ENCODE peak calls at places on chromosomes 5 and 9, in eight cellular contexts. One of them, this sample, is unnamed. For H3K4me1, the result is how much of the 10 kb centered on the place peaks cover.

GRCh38 chr9:650362-650761 is 191.1 kb upstream of the DMRT1 start:
- DNase-seq in Peyer's patch: no peak
- DNase-seq in uterus: no peak
- DNase-seq in CD8-positive, alpha-beta T cell: no peak
- DNase-seq in body of pancreas: no peak
- DNase-seq in esophagus squamous epithelium: no peak
- DNase-seq in lung: no peak
- DNase-seq in spleen: no peak
- DNase-seq in this sample: no peak

GRCh38 chr5:95861858-95862561 is 39.5 kb upstream of the GLRX start:
- DNase-seq in Peyer's patch: no peak
- DNase-seq in uterus: no peak
- DNase-seq in CD8-positive, alpha-beta T cell: peak
- DNase-seq in body of pancreas: no peak
- DNase-seq in esophagus squamous epithelium: no peak
- DNase-seq in lung: no peak
- DNase-seq in spleen: no peak
- DNase-seq in this sample: no peak

GRCh38 chr9:37976714-37977477 is 73.0 kb upstream of the SLC25A51 start:
- DNase-seq in Peyer's patch: no peak
- DNase-seq in uterus: peak
- DNase-seq in CD8-positive, alpha-beta T cell: no peak
- DNase-seq in body of pancreas: peak
- DNase-seq in esophagus squamous epithelium: no peak
- DNase-seq in lung: no peak
- DNase-seq in spleen: no peak
- DNase-seq in this sample: no peak

GRCh38 chr5:151740958-151741373 is 17.5 kb downstream of the ATOX1 start:
- DNase-seq in Peyer's patch: no peak
- DNase-seq in uterus: no peak
- DNase-seq in CD8-positive, alpha-beta T cell: no peak
- DNase-seq in body of pancreas: no peak
- DNase-seq in esophagus squamous epithelium: no peak
- DNase-seq in lung: no peak
- DNase-seq in spleen: no peak
- DNase-seq in this sample: no peak

GRCh38 chr9:93064392-93065124 is 6.1 kb downstream of the SUSD3 start:
- DNase-seq in Peyer's patch: peak
- DNase-seq in uterus: no peak
- DNase-seq in CD8-positive, alpha-beta T cell: peak
- DNase-seq in body of pancreas: no peak
- DNase-seq in esophagus squamous epithelium: peak
- DNase-seq in lung: peak
- DNase-seq in spleen: peak
- DNase-seq in this sample: no peak

GRCh38 chr9:21357479-21358290 is 7.0 kb upstream of the IFNA6 start:
- DNase-seq in Peyer's patch: no peak
- DNase-seq in uterus: no peak
- DNase-seq in CD8-positive, alpha-beta T cell: no peak
- DNase-seq in body of pancreas: no peak
- DNase-seq in esophagus squamous epithelium: no peak
- DNase-seq in lung: no peak
- DNase-seq in spleen: no peak
- DNase-seq in this sample: no peak

GRCh38 chr5:91178461-91178860 is 204.7 kb downstream of the ARRDC3 start:
- DNase-seq in Peyer's patch: no peak
- DNase-seq in uterus: no peak
- DNase-seq in CD8-positive, alpha-beta T cell: no peak
- DNase-seq in body of pancreas: no peak
- DNase-seq in esophagus squamous epithelium: no peak
- DNase-seq in lung: no peak
- DNase-seq in spleen: no peak
- DNase-seq in this sample: no peak

GRCh38 chr5:73786043-73786831 is 160.2 kb downstream of the ARHGEF28 start:
- DNase-seq in Peyer's patch: no peak
- DNase-seq in uterus: no peak
- DNase-seq in CD8-positive, alpha-beta T cell: no peak
- DNase-seq in body of pancreas: no peak
- DNase-seq in esophagus squamous epithelium: no peak
- DNase-seq in lung: no peak
- DNase-seq in spleen: no peak
- DNase-seq in this sample: no peak

GRCh38 chr5:179313849-179314521 is 31.3 kb downstream of the ADAMTS2 start:
- DNase-seq in Peyer's patch: peak
- DNase-seq in uterus: peak
- DNase-seq in CD8-positive, alpha-beta T cell: no peak
- DNase-seq in body of pancreas: peak
- DNase-seq in esophagus squamous epithelium: no peak
- DNase-seq in lung: peak
- DNase-seq in spleen: peak
- DNase-seq in this sample: peak

GRCh38 chr9:37676411-37676830 is 25.7 kb downstream of the FRMPD1 start:
- DNase-seq in Peyer's patch: no peak
- DNase-seq in uterus: no peak
- DNase-seq in CD8-positive, alpha-beta T cell: no peak
- DNase-seq in body of pancreas: no peak
- DNase-seq in esophagus squamous epithelium: no peak
- DNase-seq in lung: no peak
- DNase-seq in spleen: no peak
- DNase-seq in this sample: peak

GRCh38 chr5:90802695-90803317 is 244.2 kb downstream of the ADGRV1 start:
- DNase-seq in Peyer's patch: no peak
- DNase-seq in uterus: no peak
- DNase-seq in CD8-positive, alpha-beta T cell: no peak
- DNase-seq in body of pancreas: peak
- DNase-seq in esophagus squamous epithelium: no peak
- DNase-seq in lung: no peak
- DNase-seq in spleen: no peak
- DNase-seq in this sample: no peak

GRCh38 chr9:131167936-131168335 is 42.5 kb downstream of the NUP214 start:
- DNase-seq in Peyer's patch: no peak
- DNase-seq in uterus: no peak
- DNase-seq in CD8-positive, alpha-beta T cell: no peak
- DNase-seq in body of pancreas: no peak
- DNase-seq in esophagus squamous epithelium: no peak
- DNase-seq in lung: no peak
- DNase-seq in spleen: no peak
- DNase-seq in this sample: no peak

GRCh38 chr5:122022966-122023365 is 55.1 kb downstream of the LOX start:
- DNase-seq in Peyer's patch: no peak
- DNase-seq in uterus: no peak
- DNase-seq in CD8-positive, alpha-beta T cell: no peak
- DNase-seq in body of pancreas: no peak
- DNase-seq in esophagus squamous epithelium: no peak
- DNase-seq in lung: no peak
- DNase-seq in spleen: no peak
- DNase-seq in this sample: no peak

GRCh38 chr5:153619706-153620105 is 129.2 kb downstream of the GRIA1 start:
- DNase-seq in Peyer's patch: no peak
- DNase-seq in uterus: no peak
- DNase-seq in CD8-positive, alpha-beta T cell: no peak
- DNase-seq in body of pancreas: no peak
- DNase-seq in esophagus squamous epithelium: no peak
- DNase-seq in lung: peak
- DNase-seq in spleen: no peak
- DNase-seq in this sample: no peak

GRCh38 chr9:98575379-98576346 is 133.1 kb downstream of the GABBR2 start:
- DNase-seq in Peyer's patch: no peak
- DNase-seq in uterus: no peak
- DNase-seq in CD8-positive, alpha-beta T cell: no peak
- DNase-seq in body of pancreas: no peak
- DNase-seq in esophagus squamous epithelium: no peak
- DNase-seq in lung: no peak
- DNase-seq in spleen: peak
- DNase-seq in this sample: no peak

GRCh38 chr9:131046093-131046380 is 37.1 kb downstream of the LAMC3 start:
- DNase-seq in Peyer's patch: no peak
- DNase-seq in uterus: no peak
- DNase-seq in CD8-positive, alpha-beta T cell: no peak
- DNase-seq in body of pancreas: no peak
- DNase-seq in esophagus squamous epithelium: no peak
- DNase-seq in lung: no peak
- DNase-seq in spleen: no peak
- DNase-seq in this sample: no peak

GRCh38 chr5:124742983-124743533 is 3.4 kb downstream of the ZNF608 start:
- DNase-seq in Peyer's patch: peak
- DNase-seq in uterus: peak
- DNase-seq in CD8-positive, alpha-beta T cell: no peak
- DNase-seq in body of pancreas: no peak
- DNase-seq in esophagus squamous epithelium: no peak
- DNase-seq in lung: peak
- DNase-seq in spleen: no peak
- DNase-seq in this sample: peak
- H3K4me1 ChIP-seq in Peyer's patch: under half
- H3K4me1 ChIP-seq in uterus: under half
- H3K4me1 ChIP-seq in CD8-positive, alpha-beta T cell: under half
- H3K4me1 ChIP-seq in body of pancreas: half or more
- H3K4me1 ChIP-seq in esophagus squamous epithelium: under half
- H3K4me1 ChIP-seq in lung: under half
- H3K4me1 ChIP-seq in spleen: under half
- H3K4me1 ChIP-seq in this sample: half or more

GRCh38 chr9:33820231-33820745 is 3.3 kb downstream of the UBE2R2 start:
- DNase-seq in Peyer's patch: no peak
- DNase-seq in uterus: no peak
- DNase-seq in CD8-positive, alpha-beta T cell: no peak
- DNase-seq in body of pancreas: no peak
- DNase-seq in esophagus squamous epithelium: no peak
- DNase-seq in lung: no peak
- DNase-seq in spleen: no peak
- DNase-seq in this sample: no peak

GRCh38 chr9:33818832-33819500 is 2.0 kb downstream of the UBE2R2 start:
- DNase-seq in Peyer's patch: no peak
- DNase-seq in uterus: no peak
- DNase-seq in CD8-positive, alpha-beta T cell: no peak
- DNase-seq in body of pancreas: no peak
- DNase-seq in esophagus squamous epithelium: no peak
- DNase-seq in lung: no peak
- DNase-seq in spleen: no peak
- DNase-seq in this sample: no peak

GRCh38 chr9:33818167-33818831 is 1.3 kb downstream of the UBE2R2 start:
- DNase-seq in Peyer's patch: peak
- DNase-seq in uterus: peak
- DNase-seq in CD8-positive, alpha-beta T cell: no peak
- DNase-seq in body of pancreas: no peak
- DNase-seq in esophagus squamous epithelium: no peak
- DNase-seq in lung: no peak
- DNase-seq in spleen: no peak
- DNase-seq in this sample: no peak

GRCh38 chr9:33823801-33824200 is 6.8 kb downstream of the UBE2R2 start:
- DNase-seq in Peyer's patch: no peak
- DNase-seq in uterus: no peak
- DNase-seq in CD8-positive, alpha-beta T cell: no peak
- DNase-seq in body of pancreas: no peak
- DNase-seq in esophagus squamous epithelium: no peak
- DNase-seq in lung: no peak
- DNase-seq in spleen: no peak
- DNase-seq in this sample: no peak
- H3K4me1 ChIP-seq in Peyer's patch: under half
- H3K4me1 ChIP-seq in uterus: under half
- H3K4me1 ChIP-seq in CD8-positive, alpha-beta T cell: under half
- H3K4me1 ChIP-seq in body of pancreas: under half
- H3K4me1 ChIP-seq in esophagus squamous epithelium: under half
- H3K4me1 ChIP-seq in lung: under half
- H3K4me1 ChIP-seq in spleen: under half
- H3K4me1 ChIP-seq in this sample: under half

DNA sequence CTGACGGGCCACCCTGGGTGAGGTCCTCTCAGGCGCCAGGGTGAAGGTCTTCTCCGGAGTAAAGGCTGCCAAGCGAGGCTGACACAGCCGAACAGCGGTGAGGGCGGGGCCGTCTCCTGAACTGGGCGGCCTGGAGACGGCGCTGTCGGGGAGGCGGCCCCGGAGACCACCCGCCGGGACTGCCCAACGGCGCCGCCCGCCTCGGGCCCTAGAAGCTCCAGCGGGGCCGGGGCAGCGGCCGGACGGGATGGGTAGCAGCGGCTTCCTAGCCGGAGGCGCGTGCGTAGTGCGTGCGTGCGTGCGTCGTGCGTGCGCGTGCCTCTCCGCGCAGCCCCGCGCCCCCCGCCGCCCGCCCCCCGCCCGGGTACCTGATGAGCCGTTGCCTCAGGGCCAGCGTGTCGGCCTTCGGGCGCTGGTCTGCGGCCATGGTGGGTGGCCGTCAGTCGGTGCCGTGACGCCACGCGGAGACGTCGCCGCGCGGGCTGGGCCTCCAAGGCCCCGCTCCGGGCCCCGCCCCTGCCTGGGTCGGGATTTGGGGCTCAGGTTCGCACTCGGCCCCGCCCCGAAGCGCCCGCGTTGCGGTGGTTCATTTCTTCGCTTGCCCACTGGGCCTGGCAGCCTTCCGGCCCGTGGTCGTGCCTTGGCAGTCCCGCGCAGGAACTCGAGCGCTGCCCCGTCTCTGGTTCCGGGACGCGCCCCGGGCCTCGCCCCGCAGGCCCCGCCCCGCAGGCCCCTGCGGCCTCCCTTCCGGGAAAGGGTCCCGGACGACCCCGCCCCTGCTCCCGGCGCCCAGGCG is at the start of gene PHYKPL:
- DNase-seq in Peyer's patch: peak
- DNase-seq in uterus: peak
- DNase-seq in CD8-positive, alpha-beta T cell: peak
- DNase-seq in body of pancreas: peak
- DNase-seq in esophagus squamous epithelium: no peak
- DNase-seq in lung: peak
- DNase-seq in spleen: peak
- DNase-seq in this sample: peak
- H3K4me1 ChIP-seq in Peyer's patch: under half
- H3K4me1 ChIP-seq in uterus: under half
- H3K4me1 ChIP-seq in CD8-positive, alpha-beta T cell: half or more
- H3K4me1 ChIP-seq in body of pancreas: under half
- H3K4me1 ChIP-seq in esophagus squamous epithelium: half or more
- H3K4me1 ChIP-seq in lung: under half
- H3K4me1 ChIP-seq in spleen: under half
- H3K4me1 ChIP-seq in this sample: half or more

GRCh38 chr9:137025120-137025966 is 2.7 kb downstream of the ABCA2 start:
- DNase-seq in Peyer's patch: peak
- DNase-seq in uterus: no peak
- DNase-seq in CD8-positive, alpha-beta T cell: no peak
- DNase-seq in body of pancreas: peak
- DNase-seq in esophagus squamous epithelium: no peak
- DNase-seq in lung: no peak
- DNase-seq in spleen: peak
- DNase-seq in this sample: no peak

GRCh38 chr9:137028013-137028280 is at the start of gene ABCA2:
- DNase-seq in Peyer's patch: no peak
- DNase-seq in uterus: no peak
- DNase-seq in CD8-positive, alpha-beta T cell: no peak
- DNase-seq in body of pancreas: no peak
- DNase-seq in esophagus squamous epithelium: no peak
- DNase-seq in lung: no peak
- DNase-seq in spleen: no peak
- DNase-seq in this sample: no peak

GRCh38 chr9:137026828-137027227 is 1.2 kb downstream of the ABCA2 start:
- DNase-seq in Peyer's patch: no peak
- DNase-seq in uterus: no peak
- DNase-seq in CD8-positive, alpha-beta T cell: no peak
- DNase-seq in body of pancreas: peak
- DNase-seq in esophagus squamous epithelium: no peak
- DNase-seq in lung: no peak
- DNase-seq in spleen: peak
- DNase-seq in this sample: no peak

GRCh38 chr9:137027369-137028012 is 546 bp downstream of the ABCA2 start:
- DNase-seq in Peyer's patch: no peak
- DNase-seq in uterus: no peak
- DNase-seq in CD8-positive, alpha-beta T cell: no peak
- DNase-seq in body of pancreas: no peak
- DNase-seq in esophagus squamous epithelium: no peak
- DNase-seq in lung: no peak
- DNase-seq in spleen: peak
- DNase-seq in this sample: no peak

GRCh38 chr9:137026384-137026783 is 1.7 kb downstream of the ABCA2 start:
- DNase-seq in Peyer's patch: no peak
- DNase-seq in uterus: no peak
- DNase-seq in CD8-positive, alpha-beta T cell: no peak
- DNase-seq in body of pancreas: no peak
- DNase-seq in esophagus squamous epithelium: no peak
- DNase-seq in lung: no peak
- DNase-seq in spleen: peak
- DNase-seq in this sample: no peak
- H3K4me1 ChIP-seq in Peyer's patch: under half
- H3K4me1 ChIP-seq in uterus: under half
- H3K4me1 ChIP-seq in CD8-positive, alpha-beta T cell: half or more
- H3K4me1 ChIP-seq in body of pancreas: under half
- H3K4me1 ChIP-seq in esophagus squamous epithelium: under half
- H3K4me1 ChIP-seq in lung: under half
- H3K4me1 ChIP-seq in spleen: under half
- H3K4me1 ChIP-seq in this sample: under half